ENCODE peak calls at places on chromosomes 5 and 9, in seven cellular contexts. R is IMR-90, F is H9, C is neuronal stem cell, O is H1, X is mesendoderm, H is trophoblast cell. Y is an unnamed sample.

GRCh38 chr5:136626531-136626930 is 261.2 kb upstream of the TRPC7 start:
- DNase-seq in H (no peak), X (no peak), F (no peak), R (no peak), O (no peak), C (no peak), Y (no peak)

GRCh38 chr9:96154081-96154480 is 147.9 kb downstream of the HSD17B3 start:
- DNase-seq in X (no peak), C (no peak), R (no peak), H (no peak), O (no peak), F (no peak), Y (no peak)

GRCh38 chr5:149399775-149400174 is 20.7 kb upstream of the IL17B start:
- DNase-seq in F (no peak), X (peak; percentile 52), R (no peak), H (no peak), C (no peak), O (no peak), Y (no peak)

GRCh38 chr9:122287214-122287613 is 22.5 kb downstream of the MRRF start:
- DNase-seq in F (no peak), O (no peak), R (no peak), H (no peak), X (no peak), C (no peak), Y (no peak)

GRCh38 chr5:111159845-111160244 is 64.3 kb upstream of the CAMK4 start:
- DNase-seq in H (no peak), C (no peak), X (peak; percentile 28), R (no peak), F (no peak), O (no peak), Y (no peak)

GRCh38 chr9:89007041-89007440 is 15.8 kb downstream of the S1PR3 start:
- DNase-seq in X (no peak), O (no peak), H (no peak), F (no peak), C (no peak), R (no peak), Y (no peak)

GRCh38 chr5:171321447-171321846 is 12.4 kb downstream of the TLX3 start:
- DNase-seq in O (no peak), X (no peak), R (no peak), F (no peak), H (no peak), C (no peak), Y (no peak)

GRCh38 chr9:96116275-96117051 is 185.5 kb downstream of the HSD17B3 start:
- DNase-seq in X (no peak), C (no peak), H (no peak), R (no peak), F (no peak), O (no peak), Y (no peak)

GRCh38 chr5:84623034-84623433 is 238.4 kb upstream of the EDIL3 start:
- DNase-seq in O (no peak), F (no peak), R (no peak), X (peak; percentile 11), C (no peak), H (no peak), Y (no peak)

GRCh38 chr5:5315068-5315835 is 107.2 kb upstream of the ICE1 start:
- DNase-seq in C (no peak), F (no peak), R (no peak), X (peak; percentile 56), H (no peak), O (no peak), Y (no peak)

GRCh38 chr5:134735243-134735642 is 3.1 kb upstream of the CAMLG start:
- DNase-seq in F (no peak), H (no peak), C (no peak), R (no peak), O (no peak), X (no peak), Y (no peak)

GRCh38 chr5:137648361-137648760 is 87.5 kb downstream of the KLHL3 start:
- DNase-seq in X (no peak), R (no peak), O (no peak), C (no peak), H (no peak), F (no peak), Y (no peak)

GRCh38 chr5:112294126-112294525 is 125.0 kb downstream of the EPB41L4A start:
- DNase-seq in C (no peak), O (no peak), R (no peak), X (no peak), F (no peak), H (no peak), Y (no peak)

GRCh38 chr5:6181147-6181729 is 197.1 kb downstream of the MED10 start:
- DNase-seq in H (no peak), X (peak; percentile 42), R (no peak), O (no peak), F (peak; percentile 54), C (no peak), Y (no peak)

GRCh38 chr5:126846344-126846743 is 69.4 kb downstream of the LMNB1 start:
- DNase-seq in F (no peak), H (no peak), C (no peak), O (no peak), X (no peak), R (peak; percentile 38), Y (no peak)
- H3K4me2 ChIP-seq in F (no peak overlapping the region), H (no peak overlapping the region), C (no peak overlapping the region), O (peak overlapping the region; percentile 79), X (no peak overlapping the region), R (no peak overlapping the region), Y (no peak overlapping the region)

GRCh38 chr5:423626-424258 is 19.2 kb upstream of the EXOC3 start:
- DNase-seq in F (peak; percentile 22), R (no peak), O (no peak), X (no peak), H (no peak), C (no peak), Y (no peak)
- H3K18ac ChIP-seq in F (no peak overlapping the region), R (no peak overlapping the region), O (no peak overlapping the region), X (no peak overlapping the region), H (no peak overlapping the region), C (peak overlapping the region; percentile 57), Y (no peak overlapping the region)

GRCh38 chr9:5843450-5844249 is 10.7 kb upstream of the ERMP1 start:
- DNase-seq in H (no peak), F (no peak), O (no peak), R (peak; percentile 29), X (peak; percentile 39), C (no peak), Y (peak; percentile 82)
- H3K4me2 ChIP-seq in H (no peak overlapping the region), F (no peak overlapping the region), O (no peak overlapping the region), R (no peak overlapping the region), X (no peak overlapping the region), C (no peak overlapping the region), Y (peak overlapping the region; percentile 36)

GRCh38 chr5:33684760-33685159 is 207.0 kb downstream of the ADAMTS12 start:
- DNase-seq in X (peak; percentile 7), H (no peak), O (no peak), R (no peak), C (no peak), F (no peak), Y (no peak)

GRCh38 chr5:33675958-33676464 is 215.8 kb downstream of the ADAMTS12 start:
- DNase-seq in R (no peak), X (no peak), F (no peak), H (no peak), O (no peak), C (no peak), Y (no peak)

GRCh38 chr5:33679791-33680190 is 212.0 kb downstream of the ADAMTS12 start:
- DNase-seq in R (peak; percentile 55), F (no peak), X (no peak), O (no peak), C (no peak), H (no peak), Y (peak; percentile 33)
- H3K18ac ChIP-seq in R (no peak overlapping the region), F (no peak overlapping the region), X (no peak overlapping the region), O (no peak overlapping the region), C (no peak overlapping the region), H (no peak overlapping the region), Y (no peak overlapping the region)

GRCh38 chr5:128631771-128632170 is 93.7 kb upstream of the FBN2 start:
- DNase-seq in C (no peak), O (no peak), R (no peak), X (no peak), H (no peak), F (no peak), Y (no peak)
- H3K4me2 ChIP-seq in C (no peak overlapping the region), O (no peak overlapping the region), R (no peak overlapping the region), X (no peak overlapping the region), H (no peak overlapping the region), F (no peak overlapping the region), Y (no peak overlapping the region)

DNA sequence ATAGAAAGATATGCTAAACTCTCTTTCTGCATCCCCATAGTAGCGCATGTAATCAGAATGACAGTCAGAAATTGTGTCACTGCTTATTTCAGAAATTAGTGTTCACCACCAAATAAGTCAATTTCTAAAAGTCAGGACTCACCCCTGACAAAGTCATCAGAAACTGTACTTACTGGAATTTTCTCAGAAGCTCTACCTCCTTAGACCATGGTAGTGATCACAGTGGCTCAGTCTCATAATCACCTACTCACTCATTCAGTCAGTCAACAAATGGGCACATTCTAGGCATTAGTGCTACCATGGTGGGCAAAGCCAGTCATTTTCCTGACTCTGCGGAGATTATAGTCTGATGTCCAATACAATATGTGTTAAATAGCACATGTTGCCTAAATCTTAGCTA is 22.0 kb downstream of the THBS4 start:
- DNase-seq in X (no peak), F (no peak), R (no peak), O (no peak), C (no peak), H (no peak), Y (no peak)
- H3K18ac ChIP-seq in X (no peak overlapping the region), F (no peak overlapping the region), R (no peak overlapping the region), O (no peak overlapping the region), C (no peak overlapping the region), H (no peak overlapping the region), Y (no peak overlapping the region)

GRCh38 chr5:145917288-145917687 is 19.1 kb upstream of the SH3RF2 start:
- DNase-seq in F (no peak), C (no peak), X (no peak), H (no peak), R (peak; percentile 27), O (no peak), Y (no peak)
- H3K4me2 ChIP-seq in F (no peak overlapping the region), C (no peak overlapping the region), X (no peak overlapping the region), H (no peak overlapping the region), R (no peak overlapping the region), O (no peak overlapping the region), Y (no peak overlapping the region)

GRCh38 chr5:173385832-173386360 is 57.7 kb upstream of the STC2 start:
- DNase-seq in H (no peak), X (peak; percentile 22), O (no peak), R (no peak), F (no peak), C (no peak), Y (no peak)
- H3K18ac ChIP-seq in H (no peak overlapping the region), X (no peak overlapping the region), O (no peak overlapping the region), R (no peak overlapping the region), F (no peak overlapping the region), C (no peak overlapping the region), Y (no peak overlapping the region)

Y was measured in mesenchymal stem cell.